ENCODE peak calls at places on chromosomes 5 and 9, in four cellular contexts. J is brain microvascular endothelial cell, E is kidney glomerular epithelial cell, Y is Calu3. P is an unnamed sample.

GRCh38 chr5:66558562-66558961 is 37.6 kb upstream of the MAST4 start:
- DNase-seq in J (no peak), E (no peak), Y (no peak), P (no peak)

GRCh38 chr5:81750308-81751008 is 439 bp downstream of the SSBP2 start:
- DNase-seq in J (no peak), E (no peak), Y (peak; percentile 47), P (no peak)

GRCh38 chr9:69120380-69121154 is 53.5 kb upstream of the TJP2 start:
- DNase-seq in J (no peak), E (peak; percentile 37), Y (peak; percentile 94), P (no peak)

GRCh38 chr9:114719290-114719689 is 37.3 kb upstream of the TEX48 start:
- DNase-seq in J (no peak), E (no peak), Y (no peak), P (no peak)

GRCh38 chr5:139131062-139131856 is 66.9 kb downstream of the SIL1 start:
- DNase-seq in J (no peak), E (no peak), Y (no peak), P (no peak)

GRCh38 chr5:119706049-119706448 is 76.7 kb downstream of the FAM170A start:
- DNase-seq in J (no peak), E (no peak), Y (no peak), P (no peak)

GRCh38 chr5:171388816-171389168 is 1.1 kb downstream of the NPM1 start:
- DNase-seq in J (no peak), E (no peak), Y (no peak), P (no peak)

GRCh38 chr9:103658156-103658555 is 436.0 kb upstream of the SMC2 start:
- DNase-seq in J (no peak), E (no peak), Y (no peak), P (no peak)

GRCh38 chr5:170362102-170362501 is 27.1 kb downstream of the KCNMB1 start:
- DNase-seq in J (no peak), E (no peak), Y (no peak), P (no peak)

GRCh38 chr9:33988219-33988890 is 60.3 kb downstream of the UBAP2 start:
- DNase-seq in J (no peak), E (no peak), Y (no peak), P (no peak)

GRCh38 chr5:120257358-120257971 is 206.6 kb upstream of the PRR16 start:
- DNase-seq in J (no peak), E (no peak), Y (no peak), P (no peak)

GRCh38 chr5:88836195-88836838 is 46.7 kb downstream of the MEF2C start:
- DNase-seq in J (peak; percentile 60), E (peak; percentile 3), Y (no peak), P (no peak)

GRCh38 chr5:68428232-68428811 is 212.8 kb downstream of the PIK3R1 start:
- DNase-seq in J (no peak), E (no peak), Y (no peak), P (no peak)

GRCh38 chr9:15786616-15787015 is 233.8 kb downstream of the CCDC171 start:
- DNase-seq in J (no peak), E (no peak), Y (no peak), P (no peak)

GRCh38 chr9:134205636-134206316 is 41.4 kb upstream of the RNU6ATAC start:
- DNase-seq in J (no peak), E (no peak), Y (no peak), P (peak; percentile 45)

GRCh38 chr5:96718635-96719077 is 56.5 kb downstream of the CAST start:
- DNase-seq in J (no peak), E (peak; percentile 64), Y (peak; percentile 88), P (no peak)

GRCh38 chr5:95838001-95838520 is 15.5 kb upstream of the GLRX start:
- DNase-seq in J (no peak), E (no peak), Y (no peak), P (no peak)

GRCh38 chr5:135091286-135091685 is 57.3 kb upstream of the PITX1 start:
- DNase-seq in J (no peak), E (no peak), Y (no peak), P (no peak)

P was measured in foreskin fibroblast.